ENCODE peak calls at places on chromosomes 16 and 17, in eight cellular contexts. I is AG04449; N is fibroblast of the aortic adventitia; P is hippocampal formation; D is GM04504; C is iris pigment epithelial cell; K is stimulated activated CD8-positive, alpha-beta memory T cell treated with anti-CD3 and anti-CD28 coated beads, Interleukin-7, amount 100 ng/mL, for 1 hour; S is heart right ventricle. V is an unnamed sample.

GRCh38 chr17:80413771-80414507 is 1.0 kb upstream of the ENDOV start:
- DNase-seq in I (no peak), P (no peak), C (no peak), D (no peak), K (no peak), N (no peak), S (no peak), V (no peak)

GRCh38 chr17:19254651-19255050 is 17.5 kb downstream of the EPN2 start:
- DNase-seq in D (no peak), K (no peak), C (no peak), S (no peak), N (no peak), P (no peak), I (no peak), V (no peak)

GRCh38 chr17:38333635-38334295 is 10.0 kb downstream of the GPR179 start:
- DNase-seq in D (no peak), S (no peak), I (no peak), P (peak; percentile 11), N (no peak), K (no peak), C (peak; percentile 12), V (no peak)

GRCh38 chr17:56600246-56600645 is 6.7 kb downstream of the NOG start:
- DNase-seq in D (no peak), S (no peak), C (no peak), P (no peak), N (no peak), I (no peak), K (no peak), V (no peak)

GRCh38 chr17:53319947-53320346 is 502.8 kb upstream of the KIF2B start:
- DNase-seq in C (no peak), N (no peak), K (no peak), I (no peak), P (no peak), S (no peak), D (no peak), V (no peak)

GRCh38 chr17:59491353-59492090 is 73.9 kb upstream of the DHX40 start:
- DNase-seq in D (no peak), I (no peak), K (no peak), S (no peak), C (peak; percentile 24), N (no peak), P (no peak), V (no peak)

GRCh38 chr17:7404737-7405412 is 978 bp upstream of the TMEM256 start:
- DNase-seq in D (no peak), S (peak; percentile 73), I (no peak), P (no peak), K (no peak), N (peak; percentile 11), C (no peak), V (peak; percentile 64)

GRCh38 chr17:8673621-8674020 is 43.1 kb upstream of the MYH10 start:
- DNase-seq in D (no peak), P (no peak), I (no peak), C (peak; percentile 31), N (peak; percentile 99), K (no peak), S (no peak), V (no peak)

GRCh38 chr17:58991718-58992331 is 114.9 kb downstream of the TRIM37 start:
- DNase-seq in C (peak; percentile 72), K (no peak), D (peak; percentile 10), I (peak; percentile 70), N (peak; percentile 8), S (no peak), P (no peak), V (no peak)

GRCh38 chr16:49921791-49922456 is 66.0 kb upstream of the ZNF423 start:
- DNase-seq in D (no peak), C (peak; percentile 41), I (no peak), P (no peak), N (peak; percentile 54), S (peak; percentile 43), K (peak; percentile 9), V (peak; percentile 44)

GRCh38 chr17:19487009-19487600 is 46.5 kb upstream of the SLC47A1 start:
- DNase-seq in I (no peak), C (no peak), P (no peak), N (peak; percentile 85), K (no peak), S (no peak), D (no peak), V (no peak)

GRCh38 chr16:83070416-83071199 is 443.8 kb downstream of the CDH13 start:
- DNase-seq in P (no peak), I (no peak), K (no peak), C (no peak), N (no peak), D (peak; percentile 10), S (no peak), V (no peak)

GRCh38 chr16:88773812-88774291 is 11.2 kb downstream of the PIEZO1 start:
- DNase-seq in S (peak; percentile 69), D (peak; percentile 66), P (no peak), K (no peak), I (no peak), N (peak; percentile 63), C (peak; percentile 33), V (peak; percentile 75)

GRCh38 chr17:73643846-73644144 is 450 bp downstream of the SDK2 start:
- DNase-seq in S (no peak), P (no peak), N (no peak), I (no peak), C (no peak), D (no peak), K (no peak), V (no peak)

GRCh38 chr17:3718251-3718650 is 5.5 kb upstream of the HASPIN start:
- DNase-seq in S (no peak), I (no peak), K (no peak), C (peak; percentile 32), D (no peak), N (no peak), P (no peak), V (no peak)

V was measured in left ventricle myocardium inferior.